ENCODE peak calls at places on chromosomes 13 and 19, in ten cellular contexts. C is SJSA1; F is cardiac muscle cell; B is keratinocyte; K is testis; A is CD4-positive, alpha-beta T cell; Z is tibial artery; G is heart right ventricle; W is IMR-90; J is aorta. S is an unnamed sample.

GRCh38 chr13:78662467-78662866 is 3.5 kb upstream of the OBI1 start:
- DNase-seq in Z (no peak), K (no peak), J (no peak), G (no peak), W (no peak), A (no peak), C (no peak), F (no peak), B (no peak), S (no peak)

GRCh38 chr19:34428549-34429285 is 536 bp downstream of the UBA2 start:
- DNase-seq in F (peak), W (peak), Z (peak), A (no peak), K (peak), C (no peak), B (no peak), J (peak), G (peak), S (no peak)

GRCh38 chr19:50796128-50796633 is 6.0 kb downstream of the ACP4 start:
- DNase-seq in B (no peak), Z (no peak), F (no peak), A (no peak), G (no peak), C (no peak), K (no peak), W (no peak), J (no peak), S (no peak)

GRCh38 chr19:39342647-39343305 is 555 bp downstream of the SAMD4B start:
- DNase-seq in A (peak), Z (no peak), K (no peak), J (peak), W (no peak), G (peak), C (no peak), F (peak), B (no peak), S (no peak)

GRCh38 chr13:106033634-106034033 is 501.8 kb downstream of the EFNB2 start:
- DNase-seq in A (no peak), J (no peak), F (peak), C (no peak), B (no peak), G (no peak), K (no peak), Z (no peak), W (peak), S (no peak)

GRCh38 chr13:41465215-41465907 is 8.0 kb downstream of the RGCC start:
- DNase-seq in B (no peak), C (no peak), Z (peak), J (peak), A (peak), W (peak), F (peak), K (peak), G (peak), S (no peak)

GRCh38 chr13:32261567-32261966 is 53.6 kb downstream of the ZAR1L start:
- DNase-seq in A (no peak), Z (peak), B (peak), W (peak), G (peak), J (peak), F (peak), C (peak), K (peak), S (peak)

GRCh38 chr13:93698016-93698613 is 471.5 kb downstream of the GPC6 start:
- DNase-seq in J (no peak), W (no peak), G (no peak), C (no peak), A (no peak), F (no peak), B (no peak), Z (no peak), K (no peak), S (no peak)

GRCh38 chr13:46359731-46360130 is 27.3 kb downstream of the RUBCNL start:
- DNase-seq in A (no peak), B (no peak), G (no peak), J (no peak), Z (no peak), F (no peak), K (no peak), W (peak), C (no peak), S (no peak)

GRCh38 chr13:90331974-90332373 is 1015.5 kb upstream of the MIR17HG start:
- DNase-seq in A (no peak), K (no peak), C (no peak), G (no peak), J (no peak), W (no peak), F (no peak), Z (no peak), B (no peak), S (no peak)

GRCh38 chr13:99894105-99894504 is 77.5 kb downstream of the ZIC5 start:
- DNase-seq in F (no peak), A (no peak), J (no peak), W (no peak), C (peak), K (no peak), Z (no peak), G (no peak), B (no peak), S (no peak)

GRCh38 chr13:114231886-114232285 is 2.8 kb upstream of the CDC16 start:
- DNase-seq in W (no peak), G (no peak), J (no peak), Z (no peak), A (no peak), F (no peak), C (no peak), B (no peak), K (no peak), S (no peak)

GRCh38 chr13:110394371-110394841 is 87.3 kb downstream of the COL4A2 start:
- DNase-seq in K (no peak), W (peak), A (no peak), F (no peak), B (no peak), G (no peak), Z (no peak), J (peak), C (peak), S (no peak)

GRCh38 chr19:42468273-42468796 is 25.6 kb upstream of the CXCL17 start:
- DNase-seq in F (peak), K (no peak), C (peak), W (peak), Z (no peak), A (no peak), J (no peak), G (no peak), B (peak), S (no peak)

GRCh38 chr13:36480726-36481485 is 48.6 kb downstream of the CCNA1 start:
- DNase-seq in G (no peak), F (no peak), K (no peak), A (no peak), J (no peak), B (no peak), C (no peak), W (no peak), Z (no peak), S (no peak)

GRCh38 chr13:109652536-109652935 is 133.8 kb downstream of the IRS2 start:
- DNase-seq in J (no peak), Z (no peak), W (peak), F (peak), C (peak), B (no peak), K (no peak), G (no peak), A (no peak), S (no peak)

GRCh38 chr13:20182231-20182846 is 10.4 kb downstream of the GJB2 start:
- DNase-seq in G (no peak), J (no peak), K (peak), F (peak), A (peak), W (peak), C (no peak), B (no peak), Z (no peak), S (no peak)

GRCh38 chr19:47512183-47512947 is 2.5 kb downstream of the NAPA start:
- DNase-seq in G (no peak), J (no peak), K (peak), F (peak), Z (peak), A (no peak), W (peak), B (no peak), C (peak), S (no peak)

GRCh38 chr19:51552996-51553725 is 17.9 kb upstream of the ZNF175 start:
- DNase-seq in W (peak), C (peak), J (peak), B (no peak), G (peak), Z (peak), K (peak), F (peak), A (no peak), S (peak)

GRCh38 chr13:111900390-111901180 is 166.4 kb upstream of the SOX1 start:
- DNase-seq in C (peak), B (no peak), K (peak), G (no peak), Z (no peak), F (no peak), J (no peak), W (no peak), A (no peak), S (no peak)

DNA sequence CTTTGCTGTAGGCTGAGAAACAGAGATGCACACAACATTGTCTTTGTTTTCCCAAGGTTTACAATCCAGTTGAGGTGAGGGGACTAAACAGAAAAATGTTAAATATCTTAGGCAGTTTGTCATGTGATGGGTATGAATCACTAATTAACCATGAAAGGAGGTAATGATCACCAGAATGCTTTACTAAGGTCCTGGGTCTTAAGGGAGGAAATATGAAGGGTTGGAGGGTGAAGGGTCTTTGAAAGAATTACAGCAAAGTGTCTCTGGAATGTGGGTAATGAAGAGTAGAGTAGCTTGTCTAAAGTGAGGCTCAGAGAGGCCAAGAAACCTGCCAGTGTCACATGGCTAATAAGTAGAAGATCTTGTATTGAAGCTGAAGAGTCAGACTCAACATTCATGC is 19.0 kb downstream of the BIVM start:
- DNase-seq in B (no peak), W (no peak), F (no peak), Z (no peak), K (no peak), J (no peak), C (no peak), G (no peak), A (no peak), S (no peak)
- H3K27ac ChIP-seq in B (no peak), W (no peak), F (no peak), Z (no peak), K (no peak), J (no peak), C (no peak), G (no peak), A (no peak), S (no peak)

GRCh38 chr13:44373247-44373600 is 400 bp upstream of the SERP2 start:
- DNase-seq in G (no peak), W (no peak), F (no peak), C (no peak), K (no peak), B (no peak), Z (no peak), J (no peak), A (no peak), S (peak)
- H3K27ac ChIP-seq in G (peak), W (no peak), F (no peak), C (no peak), K (peak), B (no peak), Z (peak), J (no peak), A (no peak), S (peak)

DNA sequence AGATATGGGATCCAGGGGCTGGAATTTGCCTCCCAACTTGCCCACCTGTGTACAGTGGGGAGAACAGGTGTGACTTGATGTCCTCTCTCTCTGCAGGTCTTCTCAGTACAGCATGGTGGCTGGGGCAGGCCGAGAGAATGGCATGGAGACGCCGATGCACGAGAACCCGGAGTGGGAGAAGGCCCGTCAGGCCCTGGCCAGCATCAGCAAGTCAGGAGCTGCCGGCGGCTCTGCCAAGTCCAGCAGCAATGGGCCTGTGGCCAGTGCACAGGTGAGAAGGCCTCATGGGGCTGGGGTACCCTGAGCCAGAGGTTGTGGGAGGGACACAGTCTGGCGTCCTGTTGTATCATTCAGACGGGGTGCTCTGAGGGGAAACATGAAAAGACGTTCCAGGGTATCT is 3.0 kb downstream of the LENG8 start:
- DNase-seq in B (no peak), J (peak), F (no peak), G (no peak), Z (peak), W (no peak), K (no peak), C (no peak), A (no peak), S (no peak)
- H3K27ac ChIP-seq in B (no peak), J (no peak), F (no peak), G (no peak), Z (no peak), W (no peak), K (no peak), C (no peak), A (no peak), S (no peak)

GRCh38 chr19:12880551-12881171 is 588 bp downstream of the DNASE2 start:
- DNase-seq in K (peak), W (peak), F (peak), J (peak), G (peak), A (no peak), B (no peak), Z (peak), C (no peak), S (no peak)
- H3K27ac ChIP-seq in K (peak), W (peak), F (peak), J (peak), G (peak), A (peak), B (peak), Z (peak), C (no peak), S (peak)

DNA sequence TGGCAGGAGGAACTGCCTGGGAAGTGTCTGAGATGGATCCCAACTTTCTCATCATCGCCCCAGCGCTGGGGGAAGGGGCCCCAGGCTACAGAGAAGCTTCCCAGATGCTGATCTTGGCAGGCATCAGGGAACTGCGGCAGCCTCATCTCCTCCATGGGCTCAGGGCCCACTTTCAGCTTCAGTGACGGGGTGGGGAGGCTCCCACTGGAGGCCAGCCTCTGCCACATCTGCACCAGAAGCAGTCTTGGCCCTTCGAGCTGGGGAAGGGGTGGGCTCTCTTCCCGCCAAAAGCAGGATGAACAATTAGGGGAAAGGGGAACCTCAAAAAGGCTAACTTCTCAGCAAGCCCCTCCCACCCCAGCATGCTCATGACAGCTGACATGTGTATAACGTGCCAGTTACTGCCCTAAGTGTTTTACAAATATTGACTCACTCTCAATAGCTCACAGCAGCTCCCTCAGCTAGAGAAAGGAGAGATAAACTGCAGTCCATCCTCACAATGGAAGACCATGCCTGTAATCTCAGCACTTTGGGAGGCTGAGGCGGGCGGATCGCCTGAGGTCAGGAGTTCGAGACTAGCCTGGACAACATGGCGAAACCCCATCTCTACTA is 7.1 kb upstream of the S1PR2 start:
- DNase-seq in Z (peak), F (peak), J (peak), B (no peak), K (no peak), C (no peak), G (peak), W (peak), A (no peak), S (no peak)
- H3K27ac ChIP-seq in Z (no peak), F (no peak), J (no peak), B (no peak), K (no peak), C (no peak), G (peak), W (peak), A (no peak), S (no peak)

GRCh38 chr13:44451651-44452050 is 78.0 kb downstream of the SERP2 start:
- DNase-seq in G (no peak), B (no peak), Z (no peak), W (no peak), C (no peak), F (no peak), A (no peak), K (no peak), J (no peak), S (no peak)

GRCh38 chr13:44452418-44452817 is 78.8 kb downstream of the SERP2 start:
- DNase-seq in G (no peak), J (no peak), W (no peak), A (no peak), F (no peak), C (no peak), B (no peak), K (no peak), Z (no peak), S (no peak)

GRCh38 chr13:44451109-44451508 is 77.5 kb downstream of the SERP2 start:
- DNase-seq in B (no peak), A (no peak), W (peak), K (no peak), G (no peak), Z (no peak), C (no peak), J (no peak), F (no peak), S (no peak)

GRCh38 chr13:44455781-44456180 is 82.2 kb downstream of the SERP2 start:
- DNase-seq in F (no peak), G (no peak), J (no peak), B (no peak), K (no peak), A (no peak), C (no peak), Z (no peak), W (no peak), S (no peak)

DNA sequence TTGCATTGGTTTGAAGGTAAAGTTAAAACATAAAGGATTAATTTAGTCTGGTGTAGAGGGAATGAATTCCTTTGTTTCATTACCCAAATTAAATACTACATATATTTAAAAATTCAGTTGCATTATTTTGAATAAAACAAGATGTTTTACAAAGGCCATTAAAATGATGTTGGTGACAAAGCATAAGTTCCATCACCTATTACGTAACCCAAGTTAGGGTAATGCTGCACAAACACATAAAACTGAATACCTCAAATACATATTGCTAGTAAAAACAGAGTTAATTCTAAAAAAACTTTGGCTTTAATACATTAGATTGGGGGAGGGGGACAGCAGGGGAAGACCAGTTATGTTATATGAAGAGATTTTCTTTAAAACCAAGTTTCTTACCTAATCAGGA is 80.3 kb downstream of the SERP2 start:
- DNase-seq in A (no peak), J (no peak), G (no peak), F (no peak), K (no peak), C (no peak), Z (no peak), B (no peak), W (no peak), S (no peak)
- H3K27ac ChIP-seq in A (no peak), J (no peak), G (no peak), F (no peak), K (no peak), C (no peak), Z (no peak), B (no peak), W (no peak), S (no peak)

GRCh38 chr19:45113628-45114027 is 20.6 kb downstream of the PPP1R37 start:
- DNase-seq in A (no peak), C (no peak), F (no peak), J (no peak), K (no peak), B (no peak), G (no peak), W (no peak), Z (no peak), S (no peak)
- H3K27ac ChIP-seq in A (no peak), C (no peak), F (no peak), J (no peak), K (no peak), B (no peak), G (no peak), W (no peak), Z (no peak), S (no peak)

GRCh38 chr19:1508507-1508856 is 4.3 kb downstream of the ADAMTSL5 start:
- DNase-seq in A (no peak), W (no peak), G (no peak), F (no peak), Z (no peak), B (no peak), J (no peak), C (no peak), K (no peak), S (no peak)
- H3K27ac ChIP-seq in A (no peak), W (no peak), G (peak), F (peak), Z (peak), B (no peak), J (peak), C (no peak), K (peak), S (peak)

DNA sequence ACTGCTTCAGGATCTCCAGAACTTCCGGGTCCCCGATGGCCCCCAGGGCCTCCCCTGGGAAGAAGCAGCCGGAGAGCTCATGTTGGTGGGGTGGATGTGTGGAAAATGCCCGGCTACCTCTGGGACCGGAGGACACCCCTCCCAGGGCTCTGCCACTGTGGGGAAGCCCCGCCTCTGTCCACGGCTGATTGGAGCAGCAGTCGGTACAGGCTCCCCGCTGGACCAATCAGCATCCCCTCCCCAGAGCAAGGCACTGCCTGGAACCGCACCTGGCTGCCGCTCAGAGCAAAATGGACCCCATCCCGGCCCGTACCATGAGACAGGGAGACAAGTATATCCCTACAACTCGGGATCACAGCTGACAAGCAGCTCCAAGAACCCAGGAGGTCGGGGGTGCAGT is 6.4 kb downstream of the DOHH start:
- DNase-seq in W (no peak), A (no peak), Z (no peak), K (peak), B (no peak), F (no peak), C (no peak), G (no peak), J (no peak), S (no peak)
- H3K27ac ChIP-seq in W (no peak), A (no peak), Z (no peak), K (no peak), B (no peak), F (no peak), C (no peak), G (no peak), J (no peak), S (peak)

GRCh38 chr13:21256351-21256761 is 79.9 kb downstream of the MRPL57 start:
- DNase-seq in A (no peak), J (no peak), W (no peak), G (no peak), C (no peak), K (no peak), B (no peak), F (no peak), Z (no peak), S (no peak)
- H3K27ac ChIP-seq in A (no peak), J (no peak), W (no peak), G (no peak), C (no peak), K (no peak), B (no peak), F (no peak), Z (no peak), S (no peak)